ENCODE peak calls at places on chromosome 11, in ten cellular contexts. One of them, this sample, is unnamed.

GRCh38 chr11:59875856-59876519 is 2.6 kb upstream of the OOSP3 start:
- DNase-seq in HTR-8/SVneo: no peak
- DNase-seq in NCI-H1092 treated with DMSO at 0.1 percent for 48 hours: no peak
- DNase-seq in hippocampal formation: no peak
- DNase-seq in left ventricle myocardium superior: no peak
- DNase-seq in astrocyte of the cerebellum: no peak
- DNase-seq in left ventricle myocardium inferior: no peak
- DNase-seq in T-cell: no peak
- DNase-seq in K562: no peak
- DNase-seq in neural crest cell: no peak
- DNase-seq in this sample: no peak

GRCh38 chr11:66353762-66354161 is 6.3 kb upstream of the B4GAT1 start:
- DNase-seq in HTR-8/SVneo: no peak
- DNase-seq in NCI-H1092 treated with DMSO at 0.1 percent for 48 hours: no peak
- DNase-seq in hippocampal formation: no peak
- DNase-seq in left ventricle myocardium superior: no peak
- DNase-seq in astrocyte of the cerebellum: no peak
- DNase-seq in left ventricle myocardium inferior: no peak
- DNase-seq in T-cell: no peak
- DNase-seq in K562: no peak
- DNase-seq in neural crest cell: no peak
- DNase-seq in this sample: no peak

GRCh38 chr11:46701078-46701654 is 335 bp downstream of the ZNF408 start:
- DNase-seq in HTR-8/SVneo: no peak
- DNase-seq in NCI-H1092 treated with DMSO at 0.1 percent for 48 hours: no peak
- DNase-seq in hippocampal formation: no peak
- DNase-seq in left ventricle myocardium superior: no peak
- DNase-seq in astrocyte of the cerebellum: no peak
- DNase-seq in left ventricle myocardium inferior: no peak
- DNase-seq in T-cell: no peak
- DNase-seq in K562: no peak
- DNase-seq in neural crest cell: no peak
- DNase-seq in this sample: no peak

GRCh38 chr11:35814720-35815305 is 129.0 kb upstream of the LDLRAD3 start:
- DNase-seq in HTR-8/SVneo: no peak
- DNase-seq in NCI-H1092 treated with DMSO at 0.1 percent for 48 hours: no peak
- DNase-seq in hippocampal formation: no peak
- DNase-seq in left ventricle myocardium superior: no peak
- DNase-seq in astrocyte of the cerebellum: no peak
- DNase-seq in left ventricle myocardium inferior: no peak
- DNase-seq in T-cell: no peak
- DNase-seq in K562: no peak
- DNase-seq in neural crest cell: no peak
- DNase-seq in this sample: no peak

GRCh38 chr11:47478651-47479329 is 29.9 kb upstream of the RAPSN start:
- DNase-seq in HTR-8/SVneo: no peak
- DNase-seq in NCI-H1092 treated with DMSO at 0.1 percent for 48 hours: no peak
- DNase-seq in hippocampal formation: no peak
- DNase-seq in left ventricle myocardium superior: no peak
- DNase-seq in astrocyte of the cerebellum: no peak
- DNase-seq in left ventricle myocardium inferior: no peak
- DNase-seq in T-cell: no peak
- DNase-seq in K562: no peak
- DNase-seq in neural crest cell: no peak
- DNase-seq in this sample: no peak

GRCh38 chr11:44334356-44335004 is 24.5 kb upstream of the ALX4 start:
- DNase-seq in HTR-8/SVneo: no peak
- DNase-seq in NCI-H1092 treated with DMSO at 0.1 percent for 48 hours: no peak
- DNase-seq in hippocampal formation: no peak
- DNase-seq in left ventricle myocardium superior: no peak
- DNase-seq in astrocyte of the cerebellum: no peak
- DNase-seq in left ventricle myocardium inferior: no peak
- DNase-seq in T-cell: no peak
- DNase-seq in K562: no peak
- DNase-seq in neural crest cell: no peak
- DNase-seq in this sample: no peak

GRCh38 chr11:900545-900944 is 10.1 kb downstream of the CHID1 start:
- DNase-seq in HTR-8/SVneo: no peak
- DNase-seq in NCI-H1092 treated with DMSO at 0.1 percent for 48 hours: no peak
- DNase-seq in hippocampal formation: no peak
- DNase-seq in left ventricle myocardium superior: no peak
- DNase-seq in astrocyte of the cerebellum: no peak
- DNase-seq in left ventricle myocardium inferior: no peak
- DNase-seq in T-cell: no peak
- DNase-seq in K562: no peak
- DNase-seq in neural crest cell: no peak
- DNase-seq in this sample: no peak

GRCh38 chr11:100753144-100753543 is 66.1 kb downstream of the ARHGAP42 start:
- DNase-seq in HTR-8/SVneo: peak
- DNase-seq in NCI-H1092 treated with DMSO at 0.1 percent for 48 hours: no peak
- DNase-seq in hippocampal formation: no peak
- DNase-seq in left ventricle myocardium superior: no peak
- DNase-seq in astrocyte of the cerebellum: no peak
- DNase-seq in left ventricle myocardium inferior: no peak
- DNase-seq in T-cell: no peak
- DNase-seq in K562: no peak
- DNase-seq in neural crest cell: no peak
- DNase-seq in this sample: no peak

GRCh38 chr11:119474682-119475596 is 52.0 kb upstream of the THY1 start:
- DNase-seq in HTR-8/SVneo: peak
- DNase-seq in NCI-H1092 treated with DMSO at 0.1 percent for 48 hours: peak
- DNase-seq in hippocampal formation: peak
- DNase-seq in left ventricle myocardium superior: peak
- DNase-seq in astrocyte of the cerebellum: peak
- DNase-seq in left ventricle myocardium inferior: peak
- DNase-seq in T-cell: peak
- DNase-seq in K562: peak
- DNase-seq in neural crest cell: peak
- DNase-seq in this sample: peak

GRCh38 chr11:13963169-13963948 is 836 bp downstream of the SPON1 start:
- DNase-seq in HTR-8/SVneo: no peak
- DNase-seq in NCI-H1092 treated with DMSO at 0.1 percent for 48 hours: no peak
- DNase-seq in hippocampal formation: no peak
- DNase-seq in left ventricle myocardium superior: peak
- DNase-seq in astrocyte of the cerebellum: no peak
- DNase-seq in left ventricle myocardium inferior: peak
- DNase-seq in T-cell: no peak
- DNase-seq in K562: no peak
- DNase-seq in neural crest cell: peak
- DNase-seq in this sample: no peak

GRCh38 chr11:30585892-30586250 is 282 bp downstream of the MPPED2 start:
- DNase-seq in HTR-8/SVneo: no peak
- DNase-seq in NCI-H1092 treated with DMSO at 0.1 percent for 48 hours: peak
- DNase-seq in hippocampal formation: no peak
- DNase-seq in left ventricle myocardium superior: peak
- DNase-seq in astrocyte of the cerebellum: no peak
- DNase-seq in left ventricle myocardium inferior: peak
- DNase-seq in T-cell: no peak
- DNase-seq in K562: no peak
- DNase-seq in neural crest cell: no peak
- DNase-seq in this sample: no peak

GRCh38 chr11:11558352-11558751 is 63.5 kb downstream of the GALNT18 start:
- DNase-seq in HTR-8/SVneo: no peak
- DNase-seq in NCI-H1092 treated with DMSO at 0.1 percent for 48 hours: peak
- DNase-seq in hippocampal formation: no peak
- DNase-seq in left ventricle myocardium superior: peak
- DNase-seq in astrocyte of the cerebellum: no peak
- DNase-seq in left ventricle myocardium inferior: no peak
- DNase-seq in T-cell: no peak
- DNase-seq in K562: no peak
- DNase-seq in neural crest cell: no peak
- DNase-seq in this sample: no peak

GRCh38 chr11:75351541-75352416 is at the start of gene ARRB1:
- DNase-seq in HTR-8/SVneo: no peak
- DNase-seq in NCI-H1092 treated with DMSO at 0.1 percent for 48 hours: peak
- DNase-seq in hippocampal formation: no peak
- DNase-seq in left ventricle myocardium superior: peak
- DNase-seq in astrocyte of the cerebellum: no peak
- DNase-seq in left ventricle myocardium inferior: peak
- DNase-seq in T-cell: peak
- DNase-seq in K562: peak
- DNase-seq in neural crest cell: peak
- DNase-seq in this sample: no peak

GRCh38 chr11:47587733-47588326 is 1.4 kb downstream of the FAM180B start:
- DNase-seq in HTR-8/SVneo: no peak
- DNase-seq in NCI-H1092 treated with DMSO at 0.1 percent for 48 hours: no peak
- DNase-seq in hippocampal formation: no peak
- DNase-seq in left ventricle myocardium superior: peak
- DNase-seq in astrocyte of the cerebellum: no peak
- DNase-seq in left ventricle myocardium inferior: peak
- DNase-seq in T-cell: no peak
- DNase-seq in K562: no peak
- DNase-seq in neural crest cell: no peak
- DNase-seq in this sample: no peak

GRCh38 chr11:12280838-12281565 is 96.4 kb upstream of the PARVA start:
- DNase-seq in HTR-8/SVneo: no peak
- DNase-seq in NCI-H1092 treated with DMSO at 0.1 percent for 48 hours: no peak
- DNase-seq in hippocampal formation: no peak
- DNase-seq in left ventricle myocardium superior: no peak
- DNase-seq in astrocyte of the cerebellum: no peak
- DNase-seq in left ventricle myocardium inferior: no peak
- DNase-seq in T-cell: no peak
- DNase-seq in K562: no peak
- DNase-seq in neural crest cell: no peak
- DNase-seq in this sample: no peak

GRCh38 chr11:94751806-94752205 is 16.4 kb upstream of the AMOTL1 start:
- DNase-seq in HTR-8/SVneo: no peak
- DNase-seq in NCI-H1092 treated with DMSO at 0.1 percent for 48 hours: no peak
- DNase-seq in hippocampal formation: no peak
- DNase-seq in left ventricle myocardium superior: no peak
- DNase-seq in astrocyte of the cerebellum: no peak
- DNase-seq in left ventricle myocardium inferior: no peak
- DNase-seq in T-cell: no peak
- DNase-seq in K562: no peak
- DNase-seq in neural crest cell: no peak
- DNase-seq in this sample: no peak